ENCODE peak calls at places on chromosomes 7 and 10, in six cellular contexts. J, W, N, T, D and E are unnamed samples.
A peak's percentile ranks its signal among the peaks of the same experiment; 100 is the strongest.

GRCh38 chr7:150728609-150729008 is 8.6 kb upstream of the GIMAP5 start:
- DNase-seq in W (no peak), J (no peak), D (no peak), N (no peak), T (no peak), E (no peak)

GRCh38 chr10:16673443-16673842 is 143.8 kb downstream of the RSU1 start:
- DNase-seq in T (no peak), N (no peak), D (no peak), W (no peak), J (no peak), E (no peak)

GRCh38 chr7:28106316-28106957 is 74.2 kb downstream of the JAZF1 start:
- DNase-seq in W (no peak), T (no peak), D (no peak), N (peak; percentile 4), J (peak; percentile 21), E (no peak)

GRCh38 chr7:138871691-138872090 is 73.7 kb upstream of the ATP6V0A4 start:
- DNase-seq in N (no peak), W (no peak), T (no peak), D (no peak), J (no peak), E (no peak)

GRCh38 chr7:44921607-44922350 is 36.4 kb upstream of the PURB start:
- DNase-seq in W (peak; percentile 100), N (peak; percentile 50), J (peak; percentile 85), D (peak; percentile 97), T (no peak), E (peak; percentile 92)

GRCh38 chr10:93166116-93166515 is 92.4 kb downstream of the CYP26A1 start:
- DNase-seq in T (no peak), W (no peak), J (no peak), N (no peak), D (no peak), E (no peak)

GRCh38 chr10:30645340-30645827 is 15.8 kb upstream of the LYZL2 start:
- DNase-seq in N (no peak), D (no peak), W (no peak), J (peak; percentile 14), T (no peak), E (no peak)

GRCh38 chr10:105291571-105291970 is 650.5 kb downstream of the SORCS3 start:
- DNase-seq in D (no peak), W (no peak), T (no peak), J (no peak), N (no peak), E (no peak)

GRCh38 chr7:149003560-149004305 is 24.6 kb downstream of the PDIA4 start:
- DNase-seq in D (no peak), T (no peak), N (no peak), W (no peak), J (no peak), E (peak; percentile 23)

GRCh38 chr10:14562615-14563214 is 212.0 kb downstream of the FAM107B start:
- DNase-seq in N (no peak), J (no peak), D (no peak), W (no peak), T (no peak), E (no peak)

GRCh38 chr7:45924283-45924682 is 3.2 kb upstream of the IGFBP3 start:
- DNase-seq in J (no peak), D (no peak), T (no peak), W (no peak), N (no peak), E (no peak)